ENCODE peak calls at places on chromosomes 6 and 20, in ten cellular contexts. C is B cell; O is CD4-positive, alpha-beta T cell; P is endothelial cell; B is CD8-positive, alpha-beta T cell; Z is NB4; K is sigmoid colon; W is fibroblast of lung; R is brain microvascular endothelial cell; X is bronchial epithelial cell. T is an unnamed sample.

GRCh38 chr20:3729378-3729777 is 3.1 kb upstream of the HSPA12B start:
- DNase-seq in B (no peak), K (no peak), Z (no peak), X (no peak), W (no peak), P (no peak), C (no peak), O (no peak), R (no peak), T (peak; percentile 16)

GRCh38 chr6:111685058-111685457 is 79.4 kb upstream of the TRAF3IP2 start:
- DNase-seq in O (no peak), C (no peak), W (no peak), X (no peak), B (no peak), R (no peak), P (no peak), K (peak; percentile 63), Z (no peak), T (no peak)

GRCh38 chr20:51661609-51662178 is 106.5 kb downstream of the ATP9A start:
- DNase-seq in B (peak; percentile 16), Z (no peak), C (no peak), X (peak; percentile 90), P (no peak), W (peak; percentile 84), O (no peak), K (no peak), R (no peak), T (no peak)

GRCh38 chr20:1940581-1940980 is 45.4 kb downstream of the SIRPA start:
- DNase-seq in X (peak; percentile 46), O (no peak), K (no peak), R (no peak), C (no peak), B (no peak), W (no peak), P (no peak), Z (no peak), T (no peak)

GRCh38 chr6:32622545-32623401 is 14.4 kb upstream of the HLA-DQA1 start:
- DNase-seq in Z (peak; percentile 62), R (no peak), W (peak; percentile 3), O (no peak), P (peak; percentile 7), B (peak; percentile 48), K (no peak), C (peak; percentile 33), X (peak; percentile 52), T (peak; percentile 81)

GRCh38 chr6:144590540-144590939 is 305.4 kb downstream of the UTRN start:
- DNase-seq in K (no peak), R (no peak), B (no peak), P (no peak), Z (peak; percentile 39), X (no peak), O (no peak), W (no peak), C (no peak), T (no peak)

GRCh38 chr20:33666293-33667244 is at the start of gene ACTL10:
- DNase-seq in O (peak; percentile 64), C (peak; percentile 91), Z (peak; percentile 95), P (peak; percentile 74), X (peak; percentile 92), R (peak; percentile 98), K (peak; percentile 100), W (peak; percentile 95), B (peak; percentile 76), T (peak; percentile 97)

GRCh38 chr6:158870418-158870957 is 51.3 kb upstream of the EZR start:
- DNase-seq in P (no peak), O (no peak), R (no peak), B (peak; percentile 63), C (no peak), Z (no peak), K (no peak), X (no peak), W (no peak), T (no peak)

GRCh38 chr6:37759221-37760154 is 60.0 kb upstream of the ZFAND3 start:
- DNase-seq in P (no peak), W (no peak), B (no peak), X (no peak), K (no peak), O (no peak), R (no peak), C (no peak), Z (no peak), T (no peak)

GRCh38 chr20:46802696-46803445 is 91.8 kb upstream of the EYA2 start:
- DNase-seq in O (no peak), R (no peak), B (no peak), K (no peak), W (no peak), X (no peak), P (no peak), Z (no peak), C (no peak), T (no peak)

GRCh38 chr6:42692151-42692911 is 30.1 kb downstream of the PRPH2 start:
- DNase-seq in C (no peak), P (no peak), W (peak; percentile 90), O (no peak), R (peak; percentile 82), X (peak; percentile 83), Z (no peak), K (no peak), B (no peak), T (no peak)

GRCh38 chr20:48019496-48019895 is 234.2 kb upstream of the SULF2 start:
- DNase-seq in Z (peak; percentile 16), R (no peak), K (no peak), P (no peak), W (peak; percentile 66), B (no peak), X (no peak), O (no peak), C (no peak), T (no peak)

GRCh38 chr6:90297866-90298381 is 1.3 kb upstream of the BACH2 start:
- DNase-seq in K (no peak), B (no peak), Z (no peak), X (no peak), O (no peak), P (no peak), R (no peak), W (no peak), C (no peak), T (peak; percentile 36)

DNA sequence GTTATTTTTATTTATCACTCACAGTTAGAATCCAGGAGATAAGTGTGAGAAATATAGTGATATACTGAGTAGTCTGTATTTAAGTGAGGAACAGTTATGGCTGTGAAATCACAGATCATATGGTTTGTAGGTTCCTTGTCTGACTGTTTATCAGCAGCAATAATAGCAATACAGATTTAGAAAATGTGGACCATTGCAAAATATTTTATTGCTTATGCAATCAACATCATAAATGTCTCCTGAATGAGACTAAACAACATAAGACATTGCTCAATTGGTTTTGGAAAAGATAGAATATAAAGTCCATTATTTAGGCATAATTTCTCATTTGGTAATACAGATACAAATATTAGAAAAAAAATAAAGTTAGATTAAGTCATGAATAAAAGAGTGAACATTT is 43.7 kb downstream of the CCDC170 start:
- DNase-seq in R (no peak), W (no peak), B (no peak), K (no peak), O (no peak), X (no peak), Z (no peak), C (no peak), P (no peak), T (no peak)
- TF ChIP-seq CTCF in R (no peak), W (no peak), B (no peak), K (no peak), O (no peak), X (no peak), Z (no peak), C (no peak), P (no peak), T (no peak)

GRCh38 chr6:9083108-9083507 is 647.8 kb upstream of the SLC35B3 start:
- DNase-seq in O (no peak), X (no peak), B (no peak), Z (no peak), C (no peak), W (no peak), K (no peak), P (no peak), R (no peak), T (no peak)
- TF ChIP-seq CTCF in O (no peak), X (no peak), B (no peak), Z (no peak), C (no peak), W (no peak), K (no peak), P (no peak), R (no peak), T (no peak)

GRCh38 chr20:8579060-8579459 is 447.0 kb downstream of the PLCB1 start:
- DNase-seq in P (no peak), K (peak; percentile 64), Z (no peak), X (no peak), W (no peak), O (no peak), R (no peak), C (no peak), B (no peak), T (no peak)
- TF ChIP-seq CTCF in P (no peak), K (no peak), Z (no peak), X (no peak), W (no peak), O (no peak), R (no peak), C (no peak), B (no peak), T (no peak)

DNA sequence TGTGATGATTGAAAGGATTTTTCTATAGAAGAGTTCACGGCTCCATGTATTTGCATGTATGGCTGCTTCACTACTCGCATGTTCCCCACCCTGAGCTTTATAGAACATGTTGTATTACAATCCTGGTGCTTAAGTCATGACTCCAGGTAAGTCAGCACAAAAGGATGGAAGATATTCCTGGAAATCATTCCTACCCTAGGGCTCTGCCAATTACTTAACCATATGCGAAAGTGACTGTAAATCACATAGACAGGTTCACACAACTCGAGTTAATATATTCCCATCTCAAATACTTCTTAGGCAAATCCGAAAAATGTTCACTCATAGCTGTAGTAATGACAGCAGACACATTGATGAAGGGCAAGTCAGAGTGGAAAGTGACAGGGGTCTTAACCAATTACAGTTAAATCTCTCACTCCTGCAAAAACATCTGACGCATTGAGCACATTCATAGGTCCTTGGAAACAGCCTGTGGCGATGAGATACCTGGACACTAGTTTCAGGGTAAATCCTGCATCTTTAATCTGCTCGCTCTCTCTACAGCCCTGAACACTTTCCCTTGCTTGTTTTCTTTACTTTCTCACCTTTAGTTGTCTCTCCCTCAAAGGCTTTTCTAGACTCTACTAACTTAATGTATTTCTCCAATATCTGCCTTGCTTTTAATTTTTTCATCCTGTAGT is 35.1 kb downstream of the RNF217 start:
- DNase-seq in B (no peak), R (no peak), C (no peak), W (no peak), X (no peak), O (no peak), P (no peak), Z (no peak), K (no peak), T (no peak)
- TF ChIP-seq CTCF in B (no peak), R (no peak), C (no peak), W (no peak), X (no peak), O (no peak), P (no peak), Z (no peak), K (no peak), T (no peak)